ENCODE peak calls at places on chromosomes 16 and 17, in four cellular contexts. R, H, T and Y are unnamed samples. For H3K9me3, the result is how much of the 10 kb centered on the place peaks cover.

GRCh38 chr17:82854226-82854625 is 14.4 kb upstream of the ZNF750 start:
- DNase-seq in H (peak), T (no peak), R (no peak), Y (no peak)

GRCh38 chr16:19119564-19119963 is 5.8 kb downstream of the ITPRIPL2 start:
- DNase-seq in T (no peak), H (no peak), R (peak), Y (peak)

GRCh38 chr17:1498869-1499268 is 6.4 kb upstream of the MYO1C start:
- DNase-seq in R (no peak), T (no peak), H (no peak), Y (no peak)

GRCh38 chr16:28110074-28110473 is 46.6 kb upstream of the GSG1L start:
- DNase-seq in H (no peak), R (no peak), T (no peak), Y (no peak)

GRCh38 chr16:25395528-25395927 is 137.9 kb upstream of the ZKSCAN2 start:
- DNase-seq in R (no peak), H (no peak), T (no peak), Y (no peak)

GRCh38 chr16:75593825-75594820 is 27.9 kb downstream of the GABARAPL2 start:
- DNase-seq in T (no peak), H (no peak), R (no peak), Y (peak)

GRCh38 chr16:88339926-88340754 is 42.6 kb upstream of the ZNF469 start:
- DNase-seq in H (peak), R (no peak), T (no peak), Y (no peak)

GRCh38 chr17:4696432-4696796 is 7.5 kb downstream of the PELP1 start:
- DNase-seq in R (no peak), H (no peak), T (no peak), Y (no peak)

GRCh38 chr17:9239821-9240658 is 218.7 kb downstream of the NTN1 start:
- DNase-seq in H (peak), T (peak), R (peak), Y (peak)

GRCh38 chr17:42291136-42291535 is 2.8 kb downstream of the STAT5A start:
- DNase-seq in T (no peak), R (no peak), H (peak), Y (no peak)

GRCh38 chr17:4944163-4944553 is 4.1 kb downstream of the RNF167 start:
- DNase-seq in H (peak), T (no peak), R (no peak), Y (no peak)

GRCh38 chr17:43927101-43927935 is 15.0 kb downstream of the PPY start:
- DNase-seq in R (no peak), H (peak), T (peak), Y (no peak)

GRCh38 chr16:1808691-1809090 is 15.2 kb upstream of the IGFALS start:
- DNase-seq in H (peak), T (no peak), R (no peak), Y (no peak)

GRCh38 chr16:19898924-19899604 is 14.4 kb upstream of the GPRC5B start:
- DNase-seq in H (no peak), T (no peak), R (peak), Y (peak)

GRCh38 chr16:72480926-72481325 is 309.0 kb upstream of the PMFBP1 start:
- DNase-seq in H (no peak), T (no peak), R (no peak), Y (peak)

GRCh38 chr17:41586863-41587495 is at the start of gene KRT14:
- DNase-seq in R (no peak), T (no peak), H (no peak), Y (no peak)

GRCh38 chr17:82520041-82520910 is 744 bp downstream of the FOXK2 start:
- DNase-seq in T (peak), R (no peak), H (peak), Y (peak)

GRCh38 chr16:57147381-57148191 is 38.3 kb downstream of the PSME3IP1 start:
- DNase-seq in T (no peak), H (no peak), R (no peak), Y (no peak)

GRCh38 chr17:17943281-17943984 is 28.8 kb downstream of the TOM1L2 start:
- DNase-seq in R (no peak), H (no peak), T (no peak), Y (no peak)

GRCh38 chr17:54882950-54883349 is 17.7 kb upstream of the TOM1L1 start:
- DNase-seq in R (no peak), T (no peak), H (no peak), Y (no peak)

GRCh38 chr16:64983983-64984382 is 137.9 kb downstream of the CDH11 start:
- DNase-seq in H (no peak), T (no peak), R (peak), Y (peak)

GRCh38 chr16:56631197-56631596 is 1.3 kb upstream of the MT1M start:
- DNase-seq in H (no peak), R (no peak), T (no peak), Y (no peak)

GRCh38 chr16:85078952-85079351 is 33.3 kb downstream of the CIBAR2 start:
- DNase-seq in T (no peak), R (no peak), H (no peak), Y (no peak)

GRCh38 chr16:49857423-49858181 is 1.7 kb upstream of the ZNF423 start:
- DNase-seq in R (no peak), T (peak), H (peak), Y (peak)

GRCh38 chr17:18860161-18860972 is 2.4 kb downstream of the PRPSAP2 start:
- DNase-seq in R (no peak), H (no peak), T (no peak), Y (no peak)

GRCh38 chr16:24738895-24739294 is 9.4 kb downstream of the TNRC6A start:
- DNase-seq in R (no peak), H (no peak), T (no peak), Y (no peak)

GRCh38 chr16:69927056-69927757 is 23.9 kb upstream of the CLEC18A start:
- DNase-seq in R (peak), T (peak), H (peak), Y (no peak)

GRCh38 chr17:59331929-59332889 is 754 bp downstream of the YPEL2 start:
- DNase-seq in T (peak), H (peak), R (peak), Y (peak)

GRCh38 chr16:51382215-51382614 is 231.1 kb upstream of the SALL1 start:
- DNase-seq in R (no peak), T (no peak), H (no peak), Y (no peak)

GRCh38 chr17:66971730-66972441 is 7.4 kb downstream of the CACNG4 start:
- DNase-seq in T (no peak), R (no peak), H (no peak), Y (no peak)

GRCh38 chr16:85111184-85111583 is 1.1 kb downstream of the CIBAR2 start:
- DNase-seq in H (no peak), T (no peak), R (no peak), Y (no peak)

GRCh38 chr17:57723427-57724037 is 21.6 kb downstream of the CCDC182 start:
- DNase-seq in T (no peak), H (no peak), R (no peak), Y (no peak)

GRCh38 chr17:57724038-57724728 is 20.9 kb downstream of the CCDC182 start:
- DNase-seq in H (no peak), T (no peak), R (no peak), Y (peak)

GRCh38 chr17:57720636-57721035 is 24.5 kb downstream of the CCDC182 start:
- DNase-seq in R (no peak), H (no peak), T (no peak), Y (no peak)

GRCh38 chr17:57721967-57722703 is 23.0 kb downstream of the CCDC182 start:
- DNase-seq in T (no peak), R (no peak), H (no peak), Y (no peak)

GRCh38 chr17:57722704-57723043 is 22.4 kb downstream of the CCDC182 start:
- DNase-seq in R (no peak), T (no peak), H (no peak), Y (no peak)
- H3K4me3 ChIP-seq in R (no peak), T (no peak), H (no peak), Y (no peak)

DNA sequence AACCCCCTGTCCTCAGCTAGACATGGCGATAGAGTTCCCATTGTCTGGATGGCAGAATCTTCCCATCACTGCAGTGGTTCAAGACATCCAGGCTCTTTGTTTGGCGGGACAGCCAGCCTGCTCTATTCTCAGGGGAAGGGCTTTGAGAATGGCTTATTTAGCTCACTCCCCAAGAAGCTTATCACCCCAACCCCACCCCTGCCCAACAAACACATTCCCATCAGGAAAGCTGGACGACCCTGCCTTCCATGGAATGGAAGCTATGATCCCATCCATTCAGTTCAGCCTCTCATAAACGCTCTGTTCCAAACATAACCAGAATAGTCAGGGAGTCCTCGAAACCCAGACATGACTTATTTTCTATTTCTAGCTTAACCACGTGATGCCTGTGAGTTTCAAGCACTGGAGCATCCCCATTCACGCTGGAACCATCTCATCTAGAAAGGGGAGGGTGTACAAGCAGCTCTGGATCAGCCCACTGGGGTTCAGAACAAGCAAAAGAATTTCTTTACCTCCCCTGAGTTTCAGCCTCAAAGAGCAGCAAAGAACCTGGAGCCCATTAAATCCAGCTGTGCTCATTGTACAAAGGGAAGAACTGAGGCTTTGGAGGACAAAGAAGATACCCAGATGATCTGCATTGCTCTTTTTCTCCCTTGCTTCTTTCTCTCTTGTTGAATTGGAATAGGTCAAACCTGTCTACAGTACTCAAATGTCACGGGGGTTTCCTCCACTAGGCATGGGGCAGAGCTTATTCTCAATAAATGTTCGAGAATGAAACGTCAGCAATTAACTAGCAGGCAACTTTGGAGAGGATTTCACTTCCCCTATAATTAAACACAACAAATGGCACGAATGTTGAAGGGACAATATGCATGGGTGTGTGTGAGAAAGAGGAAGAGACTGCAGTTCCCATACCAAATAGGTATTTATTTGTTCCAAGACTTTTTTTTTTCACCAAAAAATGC is 93.1 kb downstream of the XYLT1 start:
- DNase-seq in H (no peak), T (no peak), R (no peak), Y (no peak)
- H3K9me3 ChIP-seq in H (under half), T (under half), R (under half), Y (under half)

GRCh38 chr17:7046127-7046724 is 2.3 kb upstream of the SLC16A11 start:
- DNase-seq in T (no peak), R (no peak), H (no peak), Y (no peak)
- H3K4me3 ChIP-seq in T (peak), R (no peak), H (peak), Y (no peak)

GRCh38 chr16:35440875-35441274 is 1981.5 kb downstream of the TP53TG3F start:
- DNase-seq in T (no peak), R (no peak), H (no peak), Y (no peak)
- H3K9me3 ChIP-seq in T (under half), R (under half), H (under half), Y (under half)